ENCODE peak calls at places on chromosome 18, in five cellular contexts. One of them, this sample, is unnamed.

GRCh38 chr18:63850010-63850409 is 37.5 kb upstream of the SERPINB2 start:
- DNase-seq in CD4-positive, alpha-beta T cell: no peak
- DNase-seq in GM13977: peak
- DNase-seq in A549: peak
- DNase-seq in CD8-positive, alpha-beta T cell: no peak
- DNase-seq in this sample: no peak

GRCh38 chr18:23143871-23144270 is 8.6 kb downstream of the CABLES1 start:
- DNase-seq in CD4-positive, alpha-beta T cell: no peak
- DNase-seq in GM13977: no peak
- DNase-seq in CD8-positive, alpha-beta T cell: no peak
- DNase-seq in A549: no peak
- DNase-seq in this sample: no peak

GRCh38 chr18:70662588-70662987 is 373.7 kb downstream of the SOCS6 start:
- DNase-seq in GM13977: no peak
- DNase-seq in A549: no peak
- DNase-seq in CD8-positive, alpha-beta T cell: no peak
- DNase-seq in CD4-positive, alpha-beta T cell: no peak
- DNase-seq in this sample: no peak

GRCh38 chr18:43393174-43393573 is 115.9 kb upstream of the SYT4 start:
- DNase-seq in CD4-positive, alpha-beta T cell: no peak
- DNase-seq in GM13977: no peak
- DNase-seq in CD8-positive, alpha-beta T cell: no peak
- DNase-seq in A549: no peak
- DNase-seq in this sample: no peak

GRCh38 chr18:61154866-61155265 is 178.4 kb upstream of the CDH20 start:
- DNase-seq in CD8-positive, alpha-beta T cell: no peak
- DNase-seq in CD4-positive, alpha-beta T cell: no peak
- DNase-seq in GM13977: no peak
- DNase-seq in A549: no peak
- DNase-seq in this sample: no peak

GRCh38 chr18:42157420-42157819 is 202.4 kb downstream of the PIK3C3 start:
- DNase-seq in CD4-positive, alpha-beta T cell: no peak
- DNase-seq in A549: no peak
- DNase-seq in GM13977: no peak
- DNase-seq in CD8-positive, alpha-beta T cell: no peak
- DNase-seq in this sample: no peak

GRCh38 chr18:58993260-58993659 is 128.6 kb downstream of the ZNF532 start:
- DNase-seq in GM13977: no peak
- DNase-seq in CD8-positive, alpha-beta T cell: no peak
- DNase-seq in A549: peak
- DNase-seq in CD4-positive, alpha-beta T cell: no peak
- DNase-seq in this sample: no peak

GRCh38 chr18:75213610-75214009 is 3.0 kb downstream of the TSHZ1 start:
- DNase-seq in GM13977: no peak
- DNase-seq in CD8-positive, alpha-beta T cell: no peak
- DNase-seq in CD4-positive, alpha-beta T cell: no peak
- DNase-seq in A549: no peak
- DNase-seq in this sample: no peak

GRCh38 chr18:31079973-31080372 is 22.2 kb downstream of the DSC2 start:
- DNase-seq in GM13977: no peak
- DNase-seq in CD8-positive, alpha-beta T cell: no peak
- DNase-seq in CD4-positive, alpha-beta T cell: no peak
- DNase-seq in A549: no peak
- DNase-seq in this sample: no peak

GRCh38 chr18:42883177-42883576 is 232.3 kb downstream of the RIT2 start:
- DNase-seq in A549: no peak
- DNase-seq in CD4-positive, alpha-beta T cell: no peak
- DNase-seq in CD8-positive, alpha-beta T cell: no peak
- DNase-seq in GM13977: no peak
- DNase-seq in this sample: no peak

GRCh38 chr18:29147944-29148343 is 971.0 kb upstream of the CDH2 start:
- DNase-seq in CD4-positive, alpha-beta T cell: no peak
- DNase-seq in A549: peak
- DNase-seq in GM13977: no peak
- DNase-seq in CD8-positive, alpha-beta T cell: no peak
- DNase-seq in this sample: no peak

GRCh38 chr18:58915006-58915799 is 50.5 kb downstream of the ZNF532 start:
- DNase-seq in GM13977: no peak
- DNase-seq in A549: peak
- DNase-seq in CD8-positive, alpha-beta T cell: no peak
- DNase-seq in CD4-positive, alpha-beta T cell: no peak
- DNase-seq in this sample: no peak

GRCh38 chr18:31510319-31510718 is 12.3 kb downstream of the DSG2 start:
- DNase-seq in A549: no peak
- DNase-seq in CD4-positive, alpha-beta T cell: no peak
- DNase-seq in CD8-positive, alpha-beta T cell: no peak
- DNase-seq in GM13977: no peak
- DNase-seq in this sample: no peak

GRCh38 chr18:38262666-38263065 is 697.1 kb upstream of the CELF4 start:
- DNase-seq in CD4-positive, alpha-beta T cell: no peak
- DNase-seq in GM13977: no peak
- DNase-seq in CD8-positive, alpha-beta T cell: no peak
- DNase-seq in A549: no peak
- DNase-seq in this sample: no peak

GRCh38 chr18:77053616-77054287 is 78.8 kb downstream of the MBP start:
- DNase-seq in CD8-positive, alpha-beta T cell: no peak
- DNase-seq in A549: no peak
- DNase-seq in CD4-positive, alpha-beta T cell: no peak
- DNase-seq in GM13977: no peak
- DNase-seq in this sample: no peak

GRCh38 chr18:77054288-77054605 is 78.3 kb downstream of the MBP start:
- DNase-seq in A549: no peak
- DNase-seq in GM13977: no peak
- DNase-seq in CD8-positive, alpha-beta T cell: no peak
- DNase-seq in CD4-positive, alpha-beta T cell: no peak
- DNase-seq in this sample: no peak

GRCh38 chr18:77055429-77056310 is 76.9 kb downstream of the MBP start:
- DNase-seq in A549: no peak
- DNase-seq in CD4-positive, alpha-beta T cell: no peak
- DNase-seq in CD8-positive, alpha-beta T cell: no peak
- DNase-seq in GM13977: peak
- DNase-seq in this sample: peak

GRCh38 chr18:77056399-77057015 is 76.1 kb downstream of the MBP start:
- DNase-seq in A549: no peak
- DNase-seq in GM13977: no peak
- DNase-seq in CD4-positive, alpha-beta T cell: no peak
- DNase-seq in CD8-positive, alpha-beta T cell: no peak
- DNase-seq in this sample: no peak

DNA sequence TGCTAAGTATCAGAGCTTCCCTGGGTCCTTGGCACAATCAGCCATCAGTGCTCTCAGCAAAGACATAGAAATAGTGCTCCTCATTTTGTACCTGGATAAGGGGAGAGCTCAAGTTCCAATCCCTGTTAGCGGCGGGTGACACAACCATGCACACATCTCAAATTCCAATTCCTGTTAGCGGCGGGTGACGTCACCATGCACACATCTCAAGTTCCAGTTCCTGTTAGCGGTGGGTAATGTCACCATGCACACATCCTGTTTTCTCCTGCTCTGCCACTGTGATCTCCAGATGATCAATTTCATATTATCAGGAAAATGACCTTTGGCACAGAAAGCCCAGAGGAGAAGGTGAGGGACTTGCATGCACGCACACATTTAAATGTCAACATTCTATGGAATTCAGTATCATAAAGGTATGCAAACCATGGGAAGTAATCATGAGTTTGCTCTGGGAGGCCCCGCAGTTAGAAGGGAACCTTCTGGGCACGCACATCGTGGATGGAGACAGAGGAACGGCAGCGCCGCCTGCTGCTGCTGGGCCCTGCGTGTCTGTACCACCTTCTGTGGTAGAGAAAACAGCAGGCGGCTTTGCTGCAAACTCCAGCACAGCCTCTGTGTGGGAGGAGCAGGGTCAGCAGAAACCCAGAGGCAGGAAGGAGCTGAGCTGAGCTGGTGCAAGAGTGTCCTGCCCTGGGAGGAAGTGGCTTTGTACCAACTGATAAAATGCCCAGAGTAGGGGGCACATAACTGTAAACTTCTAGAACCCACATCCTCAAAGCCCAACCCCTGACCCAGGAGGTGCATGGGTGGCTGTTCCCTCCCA is 77.8 kb downstream of the MBP start:
- DNase-seq in A549: peak
- DNase-seq in CD4-positive, alpha-beta T cell: peak
- DNase-seq in CD8-positive, alpha-beta T cell: peak
- DNase-seq in GM13977: peak
- DNase-seq in this sample: peak
- TF ChIP-seq CTCF in A549: peak
- TF ChIP-seq CTCF in CD4-positive, alpha-beta T cell: peak
- TF ChIP-seq CTCF in CD8-positive, alpha-beta T cell: peak
- TF ChIP-seq CTCF in GM13977: peak
- TF ChIP-seq CTCF in this sample: peak

DNA sequence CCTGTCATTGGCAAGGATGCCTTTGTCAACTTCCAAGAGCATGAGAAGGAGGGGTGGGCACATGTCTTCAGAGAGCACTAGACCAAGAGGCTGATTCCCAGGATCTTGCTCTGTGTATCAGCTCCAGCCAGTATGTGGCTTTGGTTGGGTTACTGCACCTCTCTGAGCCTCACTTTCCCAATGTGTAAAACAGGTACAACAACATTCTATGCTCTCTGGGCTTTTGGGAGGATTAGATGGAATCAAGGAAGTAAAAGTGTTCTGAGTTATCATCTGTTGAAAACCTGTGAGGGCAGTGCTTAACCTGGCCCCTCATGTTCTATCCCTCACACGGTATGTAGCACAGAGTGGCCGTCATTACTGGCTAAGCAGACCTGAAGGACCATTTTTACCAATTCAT is 103.9 kb downstream of the FHOD3 start:
- DNase-seq in A549: no peak
- DNase-seq in CD8-positive, alpha-beta T cell: no peak
- DNase-seq in GM13977: no peak
- DNase-seq in CD4-positive, alpha-beta T cell: no peak
- DNase-seq in this sample: no peak
- TF ChIP-seq CTCF in A549: no peak
- TF ChIP-seq CTCF in CD8-positive, alpha-beta T cell: no peak
- TF ChIP-seq CTCF in GM13977: no peak
- TF ChIP-seq CTCF in CD4-positive, alpha-beta T cell: no peak
- TF ChIP-seq CTCF in this sample: no peak

GRCh38 chr18:49862656-49863385 is 49.5 kb upstream of the ACAA2 start:
- DNase-seq in A549: no peak
- DNase-seq in CD4-positive, alpha-beta T cell: no peak
- DNase-seq in GM13977: no peak
- DNase-seq in CD8-positive, alpha-beta T cell: no peak
- DNase-seq in this sample: no peak

GRCh38 chr18:49859006-49859359 is 45.6 kb upstream of the ACAA2 start:
- DNase-seq in A549: no peak
- DNase-seq in CD8-positive, alpha-beta T cell: no peak
- DNase-seq in CD4-positive, alpha-beta T cell: no peak
- DNase-seq in GM13977: no peak
- DNase-seq in this sample: no peak

GRCh38 chr18:49863769-49864615 is 50.7 kb upstream of the ACAA2 start:
- DNase-seq in A549: no peak
- DNase-seq in CD8-positive, alpha-beta T cell: no peak
- DNase-seq in CD4-positive, alpha-beta T cell: no peak
- DNase-seq in GM13977: no peak
- DNase-seq in this sample: no peak

GRCh38 chr18:49859725-49860124 is 46.4 kb upstream of the ACAA2 start:
- DNase-seq in CD8-positive, alpha-beta T cell: peak
- DNase-seq in A549: no peak
- DNase-seq in CD4-positive, alpha-beta T cell: no peak
- DNase-seq in GM13977: no peak
- DNase-seq in this sample: no peak

DNA sequence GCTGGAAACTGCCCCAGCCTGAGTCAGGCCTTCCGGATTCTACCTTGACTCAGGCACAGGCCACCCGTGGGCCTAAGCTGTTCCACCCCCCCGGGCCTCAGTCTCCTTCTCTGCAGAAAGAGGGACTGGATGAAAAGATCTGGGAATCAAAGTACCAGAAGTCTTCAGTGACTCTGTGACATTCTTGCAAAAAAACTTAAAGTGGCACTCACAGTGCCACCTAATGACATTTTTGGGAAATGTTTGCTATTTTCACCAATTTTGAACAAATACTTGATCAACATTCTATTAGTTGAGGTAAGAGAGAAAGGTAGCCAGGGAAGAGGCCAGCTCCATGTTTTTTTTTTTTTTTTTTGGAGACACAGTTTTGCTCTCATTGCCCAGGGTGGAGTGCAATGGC is 48.3 kb upstream of the ACAA2 start:
- DNase-seq in CD8-positive, alpha-beta T cell: no peak
- DNase-seq in GM13977: peak
- DNase-seq in A549: no peak
- DNase-seq in CD4-positive, alpha-beta T cell: no peak
- DNase-seq in this sample: no peak
- TF ChIP-seq CTCF in CD8-positive, alpha-beta T cell: peak
- TF ChIP-seq CTCF in GM13977: peak
- TF ChIP-seq CTCF in A549: peak
- TF ChIP-seq CTCF in CD4-positive, alpha-beta T cell: peak
- TF ChIP-seq CTCF in this sample: no peak

DNA sequence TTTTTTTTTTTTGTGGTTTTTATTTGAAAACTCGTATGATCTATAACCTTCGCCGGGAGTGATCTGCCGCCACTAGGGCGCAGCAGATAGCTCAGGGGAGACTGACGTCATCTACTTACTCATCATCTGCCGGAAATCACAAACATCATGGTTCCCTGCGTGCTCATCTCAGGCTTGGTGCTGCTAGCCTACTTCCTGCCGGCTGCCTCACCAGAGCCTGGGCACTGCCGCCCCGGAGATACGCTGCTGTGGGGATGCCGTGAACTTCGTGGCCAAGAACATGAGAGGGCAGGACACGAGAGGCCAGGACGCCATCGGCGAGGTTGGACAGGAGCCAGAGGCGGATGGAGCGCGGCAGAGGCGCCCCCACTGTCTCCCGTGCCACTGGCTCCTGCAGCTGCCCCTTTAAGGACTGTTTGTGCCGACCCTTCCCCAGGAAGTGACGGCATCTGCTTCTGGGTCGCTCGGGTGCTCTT is 68.8 kb downstream of the DOK6 start:
- DNase-seq in CD8-positive, alpha-beta T cell: no peak
- DNase-seq in GM13977: peak
- DNase-seq in CD4-positive, alpha-beta T cell: peak
- DNase-seq in A549: peak
- DNase-seq in this sample: no peak
- TF ChIP-seq CTCF in CD8-positive, alpha-beta T cell: peak
- TF ChIP-seq CTCF in GM13977: peak
- TF ChIP-seq CTCF in CD4-positive, alpha-beta T cell: peak
- TF ChIP-seq CTCF in A549: peak
- TF ChIP-seq CTCF in this sample: no peak

This sample was measured in natural killer cell.